ENCODE peak calls at places on chromosomes 5 and 9, in ten cellular contexts. D is IMR-90; N is HepG2; P is GM23248; F is heart right ventricle; Z is CD4-positive, alpha-beta memory T cell; K is uterus; V is Peyer's patch; C is left ventricle myocardium inferior; E is RWPE2. G is an unnamed sample.

GRCh38 chr5:67214713-67215591 is 18.4 kb upstream of the CD180 start:
- DNase-seq in D (no peak), N (no peak), P (no peak), F (no peak), Z (no peak), K (no peak), V (peak; percentile 59), C (no peak), E (no peak), G (no peak)

GRCh38 chr9:22215492-22215891 is 206.4 kb upstream of the CDKN2B start:
- DNase-seq in D (no peak), N (no peak), P (no peak), F (no peak), Z (no peak), K (no peak), V (no peak), C (no peak), E (no peak), G (no peak)

GRCh38 chr9:4741365-4742031 is 496 bp upstream of the AK3 start:
- DNase-seq in D (no peak), N (peak; percentile 37), P (peak; percentile 35), F (peak; percentile 41), Z (peak; percentile 12), K (peak; percentile 41), V (peak; percentile 64), C (peak; percentile 47), E (no peak), G (no peak)

GRCh38 chr9:74742792-74743389 is 144.8 kb downstream of the TRPM6 start:
- DNase-seq in D (peak; percentile 24), N (peak; percentile 2), P (peak; percentile 62), F (no peak), Z (no peak), K (no peak), V (no peak), C (no peak), E (no peak), G (no peak)

GRCh38 chr9:23741304-23741800 is 84.7 kb downstream of the ELAVL2 start:
- DNase-seq in D (no peak), N (no peak), P (no peak), F (no peak), Z (no peak), K (no peak), V (no peak), C (no peak), E (no peak), G (no peak)

GRCh38 chr9:61665829-61666228 is 476.0 kb downstream of the SPATA31A7 start:
- DNase-seq in D (no peak), N (no peak), P (no peak), F (no peak), Z (no peak), K (peak; percentile 0), V (peak; percentile 26), C (no peak), E (no peak), G (no peak)

GRCh38 chr5:105929865-105930264 is 1740.9 kb downstream of the EFNA5 start:
- DNase-seq in D (no peak), N (no peak), P (no peak), F (no peak), Z (no peak), K (no peak), V (no peak), C (no peak), E (no peak), G (no peak)

GRCh38 chr9:131641618-131642495 is 96.5 kb downstream of the PRRT1B start:
- DNase-seq in D (no peak), N (no peak), P (no peak), F (no peak), Z (no peak), K (peak; percentile 44), V (no peak), C (no peak), E (no peak), G (no peak)

GRCh38 chr9:130219661-130220081 is 45.9 kb upstream of the HMCN2 start:
- DNase-seq in D (no peak), N (no peak), P (no peak), F (no peak), Z (no peak), K (no peak), V (no peak), C (no peak), E (no peak), G (no peak)

GRCh38 chr5:123610665-123611406 is 98.9 kb downstream of the CSNK1G3 start:
- DNase-seq in D (peak; percentile 80), N (peak; percentile 54), P (peak; percentile 74), F (peak; percentile 29), Z (peak; percentile 56), K (peak; percentile 18), V (no peak), C (no peak), E (no peak), G (no peak)

GRCh38 chr5:142872795-142873194 is 102.6 kb downstream of the ARHGAP26 start:
- DNase-seq in D (peak; percentile 65), N (no peak), P (peak; percentile 33), F (peak; percentile 46), Z (no peak), K (no peak), V (peak; percentile 77), C (no peak), E (peak; percentile 83), G (no peak)

GRCh38 chr5:67425514-67425913 is 228.9 kb upstream of the CD180 start:
- DNase-seq in D (peak; percentile 16), N (no peak), P (no peak), F (no peak), Z (no peak), K (no peak), V (no peak), C (no peak), E (no peak), G (no peak)

GRCh38 chr5:152532714-152533113 is 127.6 kb upstream of the NMUR2 start:
- DNase-seq in D (peak; percentile 56), N (peak; percentile 33), P (peak; percentile 65), F (peak; percentile 17), Z (peak; percentile 8), K (no peak), V (no peak), C (no peak), E (no peak), G (no peak)

GRCh38 chr5:126253406-126253805 is 169.8 kb upstream of the GRAMD2B start:
- DNase-seq in D (no peak), N (no peak), P (no peak), F (no peak), Z (no peak), K (no peak), V (no peak), C (no peak), E (no peak), G (no peak)

GRCh38 chr9:98097836-98098235 is 21.2 kb downstream of the TRIM14 start:
- DNase-seq in D (no peak), N (no peak), P (no peak), F (no peak), Z (no peak), K (no peak), V (peak; percentile 51), C (no peak), E (no peak), G (peak; percentile 45)

GRCh38 chr5:1322955-1323802 is 21.7 kb downstream of the CLPTM1L start:
- DNase-seq in D (no peak), N (no peak), P (no peak), F (no peak), Z (no peak), K (no peak), V (peak; percentile 39), C (no peak), E (peak; percentile 56), G (no peak)
- H3K36me3 ChIP-seq in D (peaks cover 56% of the 10 kb centered on the region), N (peaks cover 34% of the 10 kb centered on the region), P (peaks cover 8% of the 10 kb centered on the region), F (peaks cover 21% of the 10 kb centered on the region), Z (peaks cover 59% of the 10 kb centered on the region), K (no peaks in the 10 kb centered on the region), V (no peaks in the 10 kb centered on the region), C (peaks cover 79% of the 10 kb centered on the region), E (peaks cover 72% of the 10 kb centered on the region), G (peaks cover 59% of the 10 kb centered on the region)

GRCh38 chr9:120531683-120532300 is 48.2 kb downstream of the CDK5RAP2 start:
- DNase-seq in D (peak; percentile 32), N (peak; percentile 25), P (peak; percentile 57), F (no peak), Z (no peak), K (no peak), V (no peak), C (no peak), E (no peak), G (no peak)
- H3K27ac ChIP-seq in D (no peak overlapping the region), N (no peak overlapping the region), P (peak overlapping the region; percentile 21), F (no peak overlapping the region), Z (no peak overlapping the region), K (no peak overlapping the region), V (peak overlapping the region; percentile 56), C (peak overlapping the region; percentile 70), E (peak overlapping the region; percentile 95), G (no peak overlapping the region)

GRCh38 chr5:16446993-16447392 is 18.6 kb downstream of the ZNF622 start:
- DNase-seq in D (no peak), N (no peak), P (peak; percentile 13), F (no peak), Z (no peak), K (no peak), V (no peak), C (no peak), E (no peak), G (no peak)

GRCh38 chr5:16455670-16456069 is 9.9 kb downstream of the ZNF622 start:
- DNase-seq in D (no peak), N (no peak), P (no peak), F (no peak), Z (no peak), K (no peak), V (no peak), C (no peak), E (no peak), G (no peak)

GRCh38 chr5:16453609-16454008 is 12.0 kb downstream of the ZNF622 start:
- DNase-seq in D (no peak), N (no peak), P (no peak), F (no peak), Z (no peak), K (no peak), V (no peak), C (no peak), E (no peak), G (no peak)

GRCh38 chr5:16454686-16455085 is 10.9 kb downstream of the ZNF622 start:
- DNase-seq in D (no peak), N (no peak), P (no peak), F (no peak), Z (no peak), K (no peak), V (no peak), C (no peak), E (no peak), G (no peak)

DNA sequence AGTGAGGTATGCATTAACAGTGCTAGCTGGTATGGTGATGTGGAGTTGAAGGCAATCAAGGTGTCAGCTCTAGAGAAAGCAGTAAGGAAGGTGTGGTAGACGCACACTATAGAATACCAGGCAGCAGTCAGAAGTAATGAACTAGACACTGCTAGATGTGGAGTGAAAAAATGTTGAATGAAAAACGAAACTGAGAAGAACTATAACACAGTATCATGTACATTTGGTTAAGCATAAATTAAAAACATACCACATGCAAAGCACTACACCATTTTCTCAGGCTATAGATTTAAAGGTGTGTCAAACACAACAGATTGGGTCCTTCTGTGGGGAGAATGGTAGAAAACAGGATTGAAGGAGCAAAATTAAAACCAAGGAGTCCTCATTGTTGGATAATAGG is 15.4 kb downstream of the ZNF622 start:
- DNase-seq in D (no peak), N (no peak), P (no peak), F (no peak), Z (no peak), K (no peak), V (no peak), C (no peak), E (no peak), G (no peak)
- H3K36me3 ChIP-seq in D (peaks cover 36% of the 10 kb centered on the region), N (peaks cover 14% of the 10 kb centered on the region), P (peaks cover 55% of the 10 kb centered on the region), F (peaks cover 37% of the 10 kb centered on the region), Z (peaks cover 47% of the 10 kb centered on the region), K (no peaks in the 10 kb centered on the region), V (no peaks in the 10 kb centered on the region), C (peaks cover 71% of the 10 kb centered on the region), E (peaks cover 60% of the 10 kb centered on the region), G (peaks cover 59% of the 10 kb centered on the region)

GRCh38 chr5:132471006-132471907 is 19.3 kb downstream of the IRF1 start:
- DNase-seq in D (no peak), N (no peak), P (no peak), F (no peak), Z (no peak), K (peak; percentile 13), V (peak; percentile 66), C (no peak), E (peak; percentile 26), G (no peak)
- H3K27ac ChIP-seq in D (no peak overlapping the region), N (no peak overlapping the region), P (no peak overlapping the region), F (no peak overlapping the region), Z (peak overlapping the region; percentile 63), K (no peak overlapping the region), V (no peak overlapping the region), C (no peak overlapping the region), E (no peak overlapping the region), G (peak overlapping the region; percentile 73)